ENCODE peak calls at places on chromosomes 7 and 10, in four cellular contexts. L is stimulated activated CD8-positive, alpha-beta memory T cell treated with anti-CD3 and anti-CD28 coated beads, Interleukin-15, amount 100 ng/mL, for 4 hours; N is choroid plexus epithelial cell; A is ELR. V is an unnamed sample.

GRCh38 chr7:95420996-95421846 is 13.6 kb downstream of the PON2 start:
- DNase-seq in A (no peak), L (no peak), N (peak), V (peak)

GRCh38 chr7:55344840-55345239 is 20.3 kb upstream of the LANCL2 start:
- DNase-seq in L (no peak), A (no peak), N (no peak), V (no peak)

GRCh38 chr10:106251573-106251972 is 912.9 kb downstream of the SORCS1 start:
- DNase-seq in A (no peak), N (no peak), L (no peak), V (no peak)

GRCh38 chr7:51069411-51070083 is 247.1 kb downstream of the COBL start:
- DNase-seq in L (no peak), A (no peak), N (no peak), V (no peak)

GRCh38 chr10:62960416-62960815 is 144.2 kb upstream of the EGR2 start:
- DNase-seq in L (no peak), A (peak), N (peak), V (peak)

GRCh38 chr10:124003070-124003419 is 90.4 kb downstream of the CHST15 start:
- DNase-seq in N (no peak), L (no peak), A (no peak), V (no peak)

GRCh38 chr10:118394557-118395194 is 52.6 kb upstream of the FAM204A start:
- DNase-seq in A (no peak), L (no peak), N (no peak), V (no peak)

GRCh38 chr7:97075928-97076327 is 41.6 kb upstream of the SDHAF3 start:
- DNase-seq in L (no peak), N (no peak), A (no peak), V (no peak)

GRCh38 chr10:1609596-1609995 is 127.7 kb downstream of the ADARB2 start:
- DNase-seq in L (no peak), N (no peak), A (no peak), V (no peak)